ENCODE peak calls at places on chromosomes 1 and 21, in eight cellular contexts. One of them, this sample, is unnamed.

GRCh38 chr1:229538945-229539344 is 19.6 kb downstream of the ABCB10 start:
- DNase-seq in cerebellum: no peak
- DNase-seq in T-helper 1 cell: no peak
- DNase-seq in COLO829: no peak
- DNase-seq in T-helper 2 cell: no peak
- DNase-seq in pancreas: no peak
- DNase-seq in AG20443: no peak
- DNase-seq in EH: no peak
- DNase-seq in this sample: no peak

GRCh38 chr1:246492611-246493245 is 14.4 kb downstream of the SMYD3 start:
- DNase-seq in EH: peak
- DNase-seq in cerebellum: peak
- DNase-seq in T-helper 1 cell: no peak
- DNase-seq in T-helper 2 cell: no peak
- DNase-seq in pancreas: peak
- DNase-seq in COLO829: peak
- DNase-seq in AG20443: peak
- DNase-seq in this sample: peak

GRCh38 chr1:62233926-62234450 is 39.3 kb downstream of the L1TD1 start:
- DNase-seq in T-helper 1 cell: no peak
- DNase-seq in COLO829: no peak
- DNase-seq in cerebellum: no peak
- DNase-seq in AG20443: no peak
- DNase-seq in T-helper 2 cell: no peak
- DNase-seq in pancreas: no peak
- DNase-seq in EH: no peak
- DNase-seq in this sample: no peak

GRCh38 chr1:21574464-21575151 is 65.4 kb downstream of the ALPL start:
- DNase-seq in pancreas: no peak
- DNase-seq in T-helper 2 cell: no peak
- DNase-seq in cerebellum: peak
- DNase-seq in T-helper 1 cell: no peak
- DNase-seq in EH: peak
- DNase-seq in AG20443: peak
- DNase-seq in COLO829: no peak
- DNase-seq in this sample: no peak

GRCh38 chr1:6354659-6355317 is 38.8 kb downstream of the ACOT7 start:
- DNase-seq in cerebellum: no peak
- DNase-seq in COLO829: no peak
- DNase-seq in T-helper 1 cell: no peak
- DNase-seq in EH: no peak
- DNase-seq in pancreas: no peak
- DNase-seq in T-helper 2 cell: no peak
- DNase-seq in AG20443: no peak
- DNase-seq in this sample: no peak

GRCh38 chr1:105793541-105794146 is 1262.8 kb upstream of the PRMT6 start:
- DNase-seq in T-helper 1 cell: no peak
- DNase-seq in pancreas: peak
- DNase-seq in COLO829: peak
- DNase-seq in AG20443: peak
- DNase-seq in EH: peak
- DNase-seq in T-helper 2 cell: no peak
- DNase-seq in cerebellum: peak
- DNase-seq in this sample: peak

GRCh38 chr21:28283652-28284490 is 708.8 kb downstream of the LTN1 start:
- DNase-seq in EH: peak
- DNase-seq in cerebellum: no peak
- DNase-seq in COLO829: no peak
- DNase-seq in pancreas: peak
- DNase-seq in AG20443: peak
- DNase-seq in T-helper 1 cell: no peak
- DNase-seq in T-helper 2 cell: no peak
- DNase-seq in this sample: peak

GRCh38 chr1:31792116-31792515 is 23.7 kb downstream of the SPOCD1 start:
- DNase-seq in T-helper 2 cell: no peak
- DNase-seq in pancreas: no peak
- DNase-seq in T-helper 1 cell: no peak
- DNase-seq in EH: no peak
- DNase-seq in AG20443: no peak
- DNase-seq in cerebellum: no peak
- DNase-seq in COLO829: no peak
- DNase-seq in this sample: no peak

GRCh38 chr1:163351912-163352311 is 30.2 kb downstream of the NUF2 start:
- DNase-seq in T-helper 2 cell: no peak
- DNase-seq in COLO829: no peak
- DNase-seq in T-helper 1 cell: no peak
- DNase-seq in pancreas: no peak
- DNase-seq in AG20443: no peak
- DNase-seq in cerebellum: no peak
- DNase-seq in EH: no peak
- DNase-seq in this sample: no peak

GRCh38 chr21:33374080-33374873 is 28.9 kb upstream of the IFNGR2 start:
- DNase-seq in cerebellum: no peak
- DNase-seq in AG20443: peak
- DNase-seq in T-helper 1 cell: peak
- DNase-seq in pancreas: peak
- DNase-seq in T-helper 2 cell: no peak
- DNase-seq in EH: peak
- DNase-seq in COLO829: peak
- DNase-seq in this sample: peak

GRCh38 chr1:53553734-53554509 is 94.7 kb downstream of the DMRTB1 start:
- DNase-seq in T-helper 1 cell: no peak
- DNase-seq in AG20443: no peak
- DNase-seq in T-helper 2 cell: no peak
- DNase-seq in pancreas: no peak
- DNase-seq in cerebellum: no peak
- DNase-seq in EH: peak
- DNase-seq in COLO829: no peak
- DNase-seq in this sample: peak

GRCh38 chr1:77511440-77511840 is 171.0 kb downstream of the ZZZ3 start:
- DNase-seq in pancreas: no peak
- DNase-seq in COLO829: peak
- DNase-seq in T-helper 1 cell: no peak
- DNase-seq in EH: peak
- DNase-seq in AG20443: peak
- DNase-seq in cerebellum: no peak
- DNase-seq in T-helper 2 cell: no peak
- DNase-seq in this sample: peak

GRCh38 chr21:35855463-35855862 is 204.9 kb downstream of the SETD4 start:
- DNase-seq in EH: peak
- DNase-seq in pancreas: no peak
- DNase-seq in T-helper 2 cell: no peak
- DNase-seq in COLO829: no peak
- DNase-seq in cerebellum: no peak
- DNase-seq in AG20443: no peak
- DNase-seq in T-helper 1 cell: no peak
- DNase-seq in this sample: peak

GRCh38 chr1:188027613-188028012 is 1198.9 kb downstream of the PLA2G4A start:
- DNase-seq in T-helper 1 cell: no peak
- DNase-seq in COLO829: peak
- DNase-seq in AG20443: no peak
- DNase-seq in cerebellum: no peak
- DNase-seq in T-helper 2 cell: no peak
- DNase-seq in pancreas: no peak
- DNase-seq in EH: peak
- DNase-seq in this sample: peak

GRCh38 chr1:5620997-5621396 is 371.2 kb downstream of the NPHP4 start:
- DNase-seq in cerebellum: peak
- DNase-seq in COLO829: peak
- DNase-seq in AG20443: no peak
- DNase-seq in T-helper 1 cell: no peak
- DNase-seq in pancreas: peak
- DNase-seq in EH: no peak
- DNase-seq in T-helper 2 cell: no peak
- DNase-seq in this sample: no peak

This sample was measured in ELR.